ENCODE peak calls at places on chromosome 5, in six cellular contexts. I is fibroblast of the aortic adventitia, Q is astrocyte of the spinal cord, O is psoas muscle, B is fibroblast of lung, L is heart left ventricle. M is an unnamed sample.

GRCh38 chr5:124352312-124352711 is 394.1 kb downstream of the ZNF608 start:
- DNase-seq in I (no peak), Q (no peak), O (no peak), B (no peak), L (no peak), M (no peak)

GRCh38 chr5:149672701-149673455 is 57.2 kb upstream of the PPARGC1B start:
- DNase-seq in I (no peak), Q (no peak), O (no peak), B (no peak), L (no peak), M (no peak)

GRCh38 chr5:9244417-9244816 is 301.5 kb downstream of the SEMA5A start:
- DNase-seq in I (no peak), Q (no peak), O (no peak), B (no peak), L (no peak), M (no peak)

GRCh38 chr5:63050916-63051315 is 472.3 kb downstream of the LRRC70 start:
- DNase-seq in I (no peak), Q (no peak), O (no peak), B (no peak), L (no peak), M (no peak)

GRCh38 chr5:111478266-111478665 is 34.1 kb downstream of the STARD4 start:
- DNase-seq in I (peak; percentile 25), Q (peak; percentile 26), O (no peak), B (peak; percentile 59), L (no peak), M (no peak)

GRCh38 chr5:151173711-151174611 is 16.4 kb upstream of the ANXA6 start:
- DNase-seq in I (no peak), Q (no peak), O (no peak), B (no peak), L (no peak), M (no peak)

GRCh38 chr5:129962506-129962905 is 58.2 kb downstream of the CHSY3 start:
- DNase-seq in I (no peak), Q (no peak), O (no peak), B (no peak), L (no peak), M (no peak)

GRCh38 chr5:3310551-3311340 is 284.9 kb upstream of the IRX1 start:
- DNase-seq in I (no peak), Q (peak; percentile 89), O (no peak), B (no peak), L (no peak), M (no peak)

GRCh38 chr5:135356522-135357318 is 42.3 kb downstream of the MACROH2A1 start:
- DNase-seq in I (peak; percentile 78), Q (peak; percentile 61), O (peak; percentile 90), B (peak; percentile 89), L (peak; percentile 85), M (no peak)

GRCh38 chr5:178431063-178431776 is 159.0 kb downstream of the COL23A1 start:
- DNase-seq in I (no peak), Q (no peak), O (no peak), B (no peak), L (no peak), M (no peak)

GRCh38 chr5:123937230-123937629 is 425.3 kb downstream of the CSNK1G3 start:
- DNase-seq in I (peak; percentile 73), Q (peak; percentile 49), O (no peak), B (peak; percentile 64), L (peak; percentile 41), M (peak; percentile 24)

GRCh38 chr5:142145106-142145900 is 36.7 kb downstream of the NDFIP1 start:
- DNase-seq in I (peak; percentile 81), Q (peak; percentile 69), O (no peak), B (peak; percentile 74), L (peak; percentile 70), M (no peak)

GRCh38 chr5:14834062-14834461 is 37.5 kb downstream of the ANKH start:
- DNase-seq in I (no peak), Q (no peak), O (no peak), B (no peak), L (no peak), M (no peak)

GRCh38 chr5:57736716-57737115 is 254.1 kb upstream of the ACTBL2 start:
- DNase-seq in I (peak; percentile 19), Q (no peak), O (no peak), B (no peak), L (no peak), M (no peak)

GRCh38 chr5:1208743-1209551 is 7.6 kb downstream of the SLC6A19 start:
- DNase-seq in I (peak; percentile 20), Q (no peak), O (peak; percentile 48), B (no peak), L (no peak), M (no peak)

GRCh38 chr5:58816181-58816731 is 233.4 kb downstream of the RAB3C start:
- DNase-seq in I (no peak), Q (no peak), O (no peak), B (no peak), L (no peak), M (no peak)

GRCh38 chr5:41641621-41642020 is 131.2 kb upstream of the PLCXD3 start:
- DNase-seq in I (peak; percentile 52), Q (peak; percentile 15), O (no peak), B (peak; percentile 41), L (no peak), M (no peak)

GRCh38 chr5:176780951-176781350 is 29.4 kb upstream of the UNC5A start:
- DNase-seq in I (no peak), Q (no peak), O (no peak), B (no peak), L (no peak), M (no peak)

GRCh38 chr5:32506809-32507208 is 62.3 kb upstream of the ZFR start:
- DNase-seq in I (peak; percentile 97), Q (peak; percentile 62), O (no peak), B (peak; percentile 71), L (no peak), M (no peak)

GRCh38 chr5:87116821-87117512 is 150.7 kb upstream of the RASA1 start:
- DNase-seq in I (no peak), Q (no peak), O (no peak), B (no peak), L (no peak), M (no peak)

GRCh38 chr5:176793343-176793699 is 17.0 kb upstream of the UNC5A start:
- DNase-seq in I (no peak), Q (no peak), O (no peak), B (no peak), L (no peak), M (no peak)

GRCh38 chr5:1206521-1207412 is 5.4 kb downstream of the SLC6A19 start:
- DNase-seq in I (no peak), Q (no peak), O (no peak), B (no peak), L (no peak), M (no peak)

GRCh38 chr5:171842006-171842776 is 56.6 kb downstream of the SMIM23 start:
- DNase-seq in I (peak; percentile 21), Q (no peak), O (no peak), B (no peak), L (no peak), M (no peak)

GRCh38 chr5:83434929-83435328 is 36.6 kb upstream of the VCAN start:
- DNase-seq in I (peak; percentile 67), Q (peak; percentile 28), O (no peak), B (peak; percentile 34), L (no peak), M (no peak)

GRCh38 chr5:177402271-177403043 is 2.0 kb upstream of the PFN3 start:
- DNase-seq in I (peak; percentile 29), Q (no peak), O (no peak), B (peak; percentile 43), L (peak; percentile 31), M (peak; percentile 38)

GRCh38 chr5:105899726-105900125 is 1771.0 kb downstream of the EFNA5 start:
- DNase-seq in I (no peak), Q (no peak), O (no peak), B (no peak), L (no peak), M (no peak)

GRCh38 chr5:177604656-177605055 is 4.7 kb downstream of the B4GALT7 start:
- DNase-seq in I (no peak), Q (no peak), O (no peak), B (no peak), L (no peak), M (no peak)

GRCh38 chr5:148911386-148911785 is 85.0 kb downstream of the ADRB2 start:
- DNase-seq in I (no peak), Q (no peak), O (no peak), B (no peak), L (no peak), M (no peak)

GRCh38 chr5:115379622-115380344 is 83.3 kb upstream of the CCDC112 start:
- DNase-seq in I (no peak), Q (peak; percentile 42), O (no peak), B (no peak), L (no peak), M (no peak)

GRCh38 chr5:168291281-168291960 is at the start of gene WWC1:
- DNase-seq in I (no peak), Q (no peak), O (no peak), B (peak; percentile 22), L (no peak), M (peak; percentile 62)
- TF ChIP-seq CTCF in I (no peak), Q (peak; percentile 27), O (no peak), B (no peak), L (no peak), M (no peak)

GRCh38 chr5:153490124-153491085 is at the start of gene GRIA1:
- DNase-seq in I (no peak), Q (peak; percentile 7), O (no peak), B (peak; percentile 28), L (no peak), M (no peak)
- TF ChIP-seq CTCF in I (no peak), Q (no peak), O (no peak), B (no peak), L (no peak), M (no peak)

GRCh38 chr5:108797396-108797795 is 49.7 kb downstream of the FER start:
- DNase-seq in I (no peak), Q (no peak), O (no peak), B (no peak), L (no peak), M (no peak)

GRCh38 chr5:108801301-108801700 is 53.6 kb downstream of the FER start:
- DNase-seq in I (no peak), Q (no peak), O (no peak), B (no peak), L (no peak), M (no peak)

GRCh38 chr5:108797986-108798385 is 50.3 kb downstream of the FER start:
- DNase-seq in I (no peak), Q (no peak), O (no peak), B (no peak), L (no peak), M (no peak)

GRCh38 chr5:108798866-108799265 is 51.2 kb downstream of the FER start:
- DNase-seq in I (no peak), Q (no peak), O (no peak), B (no peak), L (no peak), M (no peak)

GRCh38 chr5:108801776-108802175 is 54.1 kb downstream of the FER start:
- DNase-seq in I (peak; percentile 94), Q (peak; percentile 88), O (no peak), B (peak; percentile 89), L (no peak), M (no peak)
- TF ChIP-seq CTCF in I (no peak), Q (no peak), O (no peak), B (no peak), L (no peak), M (no peak)

GRCh38 chr5:109195667-109196066 is 214.1 kb downstream of the PJA2 start:
- DNase-seq in I (no peak), Q (no peak), O (no peak), B (no peak), L (no peak), M (no peak)
- TF ChIP-seq CTCF in I (no peak), Q (no peak), O (no peak), B (no peak), L (no peak), M (no peak)

M was measured in activated B cell treated with CpG ODN at 0.5 μM for 24 hours.